ENCODE peak calls at places on chromosomes 1 and 21, in five cellular contexts. One of them, this sample, is unnamed.

GRCh38 chr1:99659755-99660210 is 13.9 kb downstream of the PALMD start:
- DNase-seq in neuronal stem cell: no peak
- DNase-seq in stimulated activated CD8-positive, alpha-beta memory T cell treated with anti-CD3 and anti-CD28 coated beads, Interleukin-7, amount 100 ng/mL, for 1 hour: no peak
- DNase-seq in SW 1271: no peak
- DNase-seq in amygdala: no peak
- DNase-seq in this sample: no peak

GRCh38 chr1:207853372-207853757 is 57.6 kb downstream of the CD34 start:
- DNase-seq in neuronal stem cell: no peak
- DNase-seq in stimulated activated CD8-positive, alpha-beta memory T cell treated with anti-CD3 and anti-CD28 coated beads, Interleukin-7, amount 100 ng/mL, for 1 hour: no peak
- DNase-seq in SW 1271: no peak
- DNase-seq in amygdala: no peak
- DNase-seq in this sample: no peak

GRCh38 chr21:19731251-19731650 is 1267.0 kb upstream of the NCAM2 start:
- DNase-seq in neuronal stem cell: no peak
- DNase-seq in stimulated activated CD8-positive, alpha-beta memory T cell treated with anti-CD3 and anti-CD28 coated beads, Interleukin-7, amount 100 ng/mL, for 1 hour: no peak
- DNase-seq in SW 1271: no peak
- DNase-seq in amygdala: no peak
- DNase-seq in this sample: no peak

GRCh38 chr1:203650012-203650836 is 23.6 kb downstream of the ATP2B4 start:
- DNase-seq in neuronal stem cell: no peak
- DNase-seq in stimulated activated CD8-positive, alpha-beta memory T cell treated with anti-CD3 and anti-CD28 coated beads, Interleukin-7, amount 100 ng/mL, for 1 hour: no peak
- DNase-seq in SW 1271: no peak
- DNase-seq in amygdala: no peak
- DNase-seq in this sample: no peak

GRCh38 chr21:17798796-17799195 is 20.4 kb downstream of the C21orf91 start:
- DNase-seq in neuronal stem cell: no peak
- DNase-seq in stimulated activated CD8-positive, alpha-beta memory T cell treated with anti-CD3 and anti-CD28 coated beads, Interleukin-7, amount 100 ng/mL, for 1 hour: no peak
- DNase-seq in SW 1271: no peak
- DNase-seq in amygdala: no peak
- DNase-seq in this sample: no peak

GRCh38 chr21:33414926-33415325 is 11.7 kb downstream of the IFNGR2 start:
- DNase-seq in neuronal stem cell: no peak
- DNase-seq in stimulated activated CD8-positive, alpha-beta memory T cell treated with anti-CD3 and anti-CD28 coated beads, Interleukin-7, amount 100 ng/mL, for 1 hour: no peak
- DNase-seq in SW 1271: no peak
- DNase-seq in amygdala: no peak
- DNase-seq in this sample: no peak

GRCh38 chr1:9350011-9350907 is 57.6 kb downstream of the SPSB1 start:
- DNase-seq in neuronal stem cell: no peak
- DNase-seq in stimulated activated CD8-positive, alpha-beta memory T cell treated with anti-CD3 and anti-CD28 coated beads, Interleukin-7, amount 100 ng/mL, for 1 hour: no peak
- DNase-seq in SW 1271: no peak
- DNase-seq in amygdala: no peak
- DNase-seq in this sample: no peak

GRCh38 chr1:174946020-174946419 is 53.7 kb upstream of the CACYBP start:
- DNase-seq in neuronal stem cell: no peak
- DNase-seq in stimulated activated CD8-positive, alpha-beta memory T cell treated with anti-CD3 and anti-CD28 coated beads, Interleukin-7, amount 100 ng/mL, for 1 hour: no peak
- DNase-seq in SW 1271: no peak
- DNase-seq in amygdala: no peak
- DNase-seq in this sample: no peak

GRCh38 chr1:75559800-75560199 is 51.1 kb downstream of the SLC44A5 start:
- DNase-seq in neuronal stem cell: no peak
- DNase-seq in stimulated activated CD8-positive, alpha-beta memory T cell treated with anti-CD3 and anti-CD28 coated beads, Interleukin-7, amount 100 ng/mL, for 1 hour: no peak
- DNase-seq in SW 1271: no peak
- DNase-seq in amygdala: no peak
- DNase-seq in this sample: no peak

GRCh38 chr1:56137090-56137489 is 442.3 kb downstream of the PLPP3 start:
- DNase-seq in neuronal stem cell: no peak
- DNase-seq in stimulated activated CD8-positive, alpha-beta memory T cell treated with anti-CD3 and anti-CD28 coated beads, Interleukin-7, amount 100 ng/mL, for 1 hour: no peak
- DNase-seq in SW 1271: no peak
- DNase-seq in amygdala: no peak
- DNase-seq in this sample: no peak

GRCh38 chr1:150875197-150876110 is 945 bp downstream of the ARNT start:
- DNase-seq in neuronal stem cell: no peak
- DNase-seq in stimulated activated CD8-positive, alpha-beta memory T cell treated with anti-CD3 and anti-CD28 coated beads, Interleukin-7, amount 100 ng/mL, for 1 hour: no peak
- DNase-seq in SW 1271: no peak
- DNase-seq in amygdala: no peak
- DNase-seq in this sample: no peak

GRCh38 chr21:44012474-44013379 is 618 bp downstream of the TRAPPC10 start:
- DNase-seq in neuronal stem cell: peak
- DNase-seq in stimulated activated CD8-positive, alpha-beta memory T cell treated with anti-CD3 and anti-CD28 coated beads, Interleukin-7, amount 100 ng/mL, for 1 hour: peak
- DNase-seq in SW 1271: no peak
- DNase-seq in amygdala: peak
- DNase-seq in this sample: peak

GRCh38 chr1:23168079-23168461 is 586 bp downstream of the LUZP1 start:
- DNase-seq in neuronal stem cell: no peak
- DNase-seq in stimulated activated CD8-positive, alpha-beta memory T cell treated with anti-CD3 and anti-CD28 coated beads, Interleukin-7, amount 100 ng/mL, for 1 hour: no peak
- DNase-seq in SW 1271: no peak
- DNase-seq in amygdala: no peak
- DNase-seq in this sample: no peak

GRCh38 chr1:204390731-204391466 is 20.7 kb downstream of the PPP1R15B start:
- DNase-seq in neuronal stem cell: no peak
- DNase-seq in stimulated activated CD8-positive, alpha-beta memory T cell treated with anti-CD3 and anti-CD28 coated beads, Interleukin-7, amount 100 ng/mL, for 1 hour: no peak
- DNase-seq in SW 1271: no peak
- DNase-seq in amygdala: no peak
- DNase-seq in this sample: no peak

GRCh38 chr1:192776206-192776605 is 32.6 kb upstream of the RGS2 start:
- DNase-seq in neuronal stem cell: no peak
- DNase-seq in stimulated activated CD8-positive, alpha-beta memory T cell treated with anti-CD3 and anti-CD28 coated beads, Interleukin-7, amount 100 ng/mL, for 1 hour: no peak
- DNase-seq in SW 1271: no peak
- DNase-seq in amygdala: no peak
- DNase-seq in this sample: no peak

GRCh38 chr1:94180650-94181049 is 56.7 kb downstream of the ARHGAP29 start:
- DNase-seq in neuronal stem cell: no peak
- DNase-seq in stimulated activated CD8-positive, alpha-beta memory T cell treated with anti-CD3 and anti-CD28 coated beads, Interleukin-7, amount 100 ng/mL, for 1 hour: no peak
- DNase-seq in SW 1271: no peak
- DNase-seq in amygdala: no peak
- DNase-seq in this sample: no peak

GRCh38 chr1:168833352-168833751 is 104.3 kb upstream of the DPT start:
- DNase-seq in neuronal stem cell: no peak
- DNase-seq in stimulated activated CD8-positive, alpha-beta memory T cell treated with anti-CD3 and anti-CD28 coated beads, Interleukin-7, amount 100 ng/mL, for 1 hour: no peak
- DNase-seq in SW 1271: no peak
- DNase-seq in amygdala: no peak
- DNase-seq in this sample: no peak

GRCh38 chr1:201693019-201693372 is 136.0 kb upstream of the IPO9 start:
- DNase-seq in neuronal stem cell: no peak
- DNase-seq in stimulated activated CD8-positive, alpha-beta memory T cell treated with anti-CD3 and anti-CD28 coated beads, Interleukin-7, amount 100 ng/mL, for 1 hour: no peak
- DNase-seq in SW 1271: no peak
- DNase-seq in amygdala: no peak
- DNase-seq in this sample: no peak

GRCh38 chr1:232422901-232423300 is 207.0 kb downstream of the SIPA1L2 start:
- DNase-seq in neuronal stem cell: no peak
- DNase-seq in stimulated activated CD8-positive, alpha-beta memory T cell treated with anti-CD3 and anti-CD28 coated beads, Interleukin-7, amount 100 ng/mL, for 1 hour: no peak
- DNase-seq in SW 1271: no peak
- DNase-seq in amygdala: no peak
- DNase-seq in this sample: no peak

GRCh38 chr1:237814319-237814924 is 76.3 kb downstream of the ZP4 start:
- DNase-seq in neuronal stem cell: peak
- DNase-seq in stimulated activated CD8-positive, alpha-beta memory T cell treated with anti-CD3 and anti-CD28 coated beads, Interleukin-7, amount 100 ng/mL, for 1 hour: no peak
- DNase-seq in SW 1271: no peak
- DNase-seq in amygdala: no peak
- DNase-seq in this sample: no peak

GRCh38 chr1:16061255-16061654 is 12.2 kb downstream of the FAM131C start:
- DNase-seq in neuronal stem cell: no peak
- DNase-seq in stimulated activated CD8-positive, alpha-beta memory T cell treated with anti-CD3 and anti-CD28 coated beads, Interleukin-7, amount 100 ng/mL, for 1 hour: no peak
- DNase-seq in SW 1271: no peak
- DNase-seq in amygdala: no peak
- DNase-seq in this sample: no peak

GRCh38 chr1:203455706-203456105 is 19.9 kb upstream of the PRELP start:
- DNase-seq in neuronal stem cell: no peak
- DNase-seq in stimulated activated CD8-positive, alpha-beta memory T cell treated with anti-CD3 and anti-CD28 coated beads, Interleukin-7, amount 100 ng/mL, for 1 hour: no peak
- DNase-seq in SW 1271: no peak
- DNase-seq in amygdala: no peak
- DNase-seq in this sample: no peak

GRCh38 chr1:185733818-185734709 is at the start of gene HMCN1:
- DNase-seq in neuronal stem cell: peak
- DNase-seq in stimulated activated CD8-positive, alpha-beta memory T cell treated with anti-CD3 and anti-CD28 coated beads, Interleukin-7, amount 100 ng/mL, for 1 hour: no peak
- DNase-seq in SW 1271: no peak
- DNase-seq in amygdala: peak
- DNase-seq in this sample: peak

GRCh38 chr1:37602750-37603694 is 7.3 kb upstream of the GNL2 start:
- DNase-seq in neuronal stem cell: peak
- DNase-seq in stimulated activated CD8-positive, alpha-beta memory T cell treated with anti-CD3 and anti-CD28 coated beads, Interleukin-7, amount 100 ng/mL, for 1 hour: no peak
- DNase-seq in SW 1271: no peak
- DNase-seq in amygdala: no peak
- DNase-seq in this sample: no peak

GRCh38 chr1:50348449-50349241 is 74.6 kb downstream of the DMRTA2 start:
- DNase-seq in neuronal stem cell: peak
- DNase-seq in stimulated activated CD8-positive, alpha-beta memory T cell treated with anti-CD3 and anti-CD28 coated beads, Interleukin-7, amount 100 ng/mL, for 1 hour: no peak
- DNase-seq in SW 1271: peak
- DNase-seq in amygdala: peak
- DNase-seq in this sample: peak

GRCh38 chr1:245060684-245061374 is 94.0 kb upstream of the KIF26B start:
- DNase-seq in neuronal stem cell: no peak
- DNase-seq in stimulated activated CD8-positive, alpha-beta memory T cell treated with anti-CD3 and anti-CD28 coated beads, Interleukin-7, amount 100 ng/mL, for 1 hour: no peak
- DNase-seq in SW 1271: no peak
- DNase-seq in amygdala: no peak
- DNase-seq in this sample: no peak

GRCh38 chr1:1040004-1040991 is 20.4 kb downstream of the AGRN start:
- DNase-seq in neuronal stem cell: peak
- DNase-seq in stimulated activated CD8-positive, alpha-beta memory T cell treated with anti-CD3 and anti-CD28 coated beads, Interleukin-7, amount 100 ng/mL, for 1 hour: peak
- DNase-seq in SW 1271: no peak
- DNase-seq in amygdala: peak
- DNase-seq in this sample: peak

GRCh38 chr1:62107923-62108322 is 86.7 kb upstream of the L1TD1 start:
- DNase-seq in neuronal stem cell: no peak
- DNase-seq in stimulated activated CD8-positive, alpha-beta memory T cell treated with anti-CD3 and anti-CD28 coated beads, Interleukin-7, amount 100 ng/mL, for 1 hour: no peak
- DNase-seq in SW 1271: no peak
- DNase-seq in amygdala: no peak
- DNase-seq in this sample: no peak

GRCh38 chr21:38377165-38378093 is 120.6 kb downstream of the KCNJ15 start:
- DNase-seq in neuronal stem cell: no peak
- DNase-seq in stimulated activated CD8-positive, alpha-beta memory T cell treated with anti-CD3 and anti-CD28 coated beads, Interleukin-7, amount 100 ng/mL, for 1 hour: no peak
- DNase-seq in SW 1271: no peak
- DNase-seq in amygdala: no peak
- DNase-seq in this sample: no peak

GRCh38 chr1:86068841-86069756 is 87.5 kb downstream of the COL24A1 start:
- DNase-seq in neuronal stem cell: no peak
- DNase-seq in stimulated activated CD8-positive, alpha-beta memory T cell treated with anti-CD3 and anti-CD28 coated beads, Interleukin-7, amount 100 ng/mL, for 1 hour: no peak
- DNase-seq in SW 1271: no peak
- DNase-seq in amygdala: no peak
- DNase-seq in this sample: no peak

GRCh38 chr1:246004281-246004680 is 502.8 kb downstream of the SMYD3 start:
- DNase-seq in neuronal stem cell: no peak
- DNase-seq in stimulated activated CD8-positive, alpha-beta memory T cell treated with anti-CD3 and anti-CD28 coated beads, Interleukin-7, amount 100 ng/mL, for 1 hour: no peak
- DNase-seq in SW 1271: no peak
- DNase-seq in amygdala: no peak
- DNase-seq in this sample: no peak

GRCh38 chr1:102952400-102952799 is 155.9 kb downstream of the COL11A1 start:
- DNase-seq in neuronal stem cell: no peak
- DNase-seq in stimulated activated CD8-positive, alpha-beta memory T cell treated with anti-CD3 and anti-CD28 coated beads, Interleukin-7, amount 100 ng/mL, for 1 hour: no peak
- DNase-seq in SW 1271: no peak
- DNase-seq in amygdala: no peak
- DNase-seq in this sample: no peak

GRCh38 chr1:26690576-26691031 is 5.2 kb upstream of the ARID1A start:
- DNase-seq in neuronal stem cell: no peak
- DNase-seq in stimulated activated CD8-positive, alpha-beta memory T cell treated with anti-CD3 and anti-CD28 coated beads, Interleukin-7, amount 100 ng/mL, for 1 hour: no peak
- DNase-seq in SW 1271: no peak
- DNase-seq in amygdala: no peak
- DNase-seq in this sample: no peak

GRCh38 chr1:59549903-59550302 is 253.0 kb downstream of the FGGY start:
- DNase-seq in neuronal stem cell: no peak
- DNase-seq in stimulated activated CD8-positive, alpha-beta memory T cell treated with anti-CD3 and anti-CD28 coated beads, Interleukin-7, amount 100 ng/mL, for 1 hour: no peak
- DNase-seq in SW 1271: no peak
- DNase-seq in amygdala: no peak
- DNase-seq in this sample: no peak

GRCh38 chr1:213552045-213552444 is 435.7 kb upstream of the PROX1 start:
- DNase-seq in neuronal stem cell: no peak
- DNase-seq in stimulated activated CD8-positive, alpha-beta memory T cell treated with anti-CD3 and anti-CD28 coated beads, Interleukin-7, amount 100 ng/mL, for 1 hour: no peak
- DNase-seq in SW 1271: no peak
- DNase-seq in amygdala: no peak
- DNase-seq in this sample: no peak

This sample was measured in putamen.